ENCODE peak calls at places on chromosomes 11 and 22, in six cellular contexts. F is cardiac fibroblast; I is OCI-LY7; X is body of pancreas; D is tibial artery; Y is CD4-positive, alpha-beta T cell. T is an unnamed sample.

GRCh38 chr11:38019072-38019775 is 1421.2 kb upstream of the RAG2 start:
- DNase-seq in F (peak), I (no peak), X (no peak), D (no peak), Y (no peak), T (no peak)

GRCh38 chr22:37498289-37498909 is 12.2 kb upstream of the MFNG start:
- DNase-seq in F (no peak), I (peak), X (peak), D (no peak), Y (peak), T (peak)

GRCh38 chr22:42313204-42313603 is 42.8 kb upstream of the TCF20 start:
- DNase-seq in F (no peak), I (peak), X (no peak), D (no peak), Y (no peak), T (no peak)

GRCh38 chr11:99631618-99632017 is 610.9 kb downstream of the CNTN5 start:
- DNase-seq in F (no peak), I (no peak), X (no peak), D (no peak), Y (no peak), T (no peak)

GRCh38 chr11:16049611-16050010 is 306.7 kb downstream of the SOX6 start:
- DNase-seq in F (no peak), I (no peak), X (no peak), D (no peak), Y (no peak), T (no peak)

GRCh38 chr11:86068138-86068861 is 584 bp downstream of the PICALM start:
- DNase-seq in F (peak), I (peak), X (peak), D (peak), Y (peak), T (peak)

GRCh38 chr11:8339592-8340022 is 75.9 kb upstream of the LMO1 start:
- DNase-seq in F (no peak), I (no peak), X (no peak), D (no peak), Y (no peak), T (no peak)

GRCh38 chr11:65363770-65364169 is 9.2 kb downstream of the TIGD3 start:
- DNase-seq in F (no peak), I (no peak), X (no peak), D (no peak), Y (no peak), T (no peak)

GRCh38 chr11:66510271-66510989 is at the start of gene BBS1:
- DNase-seq in F (peak), I (peak), X (peak), D (peak), Y (peak), T (peak)

GRCh38 chr11:134468081-134468668 is 56.1 kb upstream of the B3GAT1 start:
- DNase-seq in F (no peak), I (no peak), X (no peak), D (no peak), Y (no peak), T (peak)

GRCh38 chr22:38097058-38097457 is 13.1 kb upstream of the SLC16A8 start:
- DNase-seq in F (no peak), I (no peak), X (no peak), D (no peak), Y (no peak), T (no peak)

GRCh38 chr11:32056445-32056844 is 34.4 kb upstream of the RCN1 start:
- DNase-seq in F (peak), I (no peak), X (no peak), D (no peak), Y (no peak), T (no peak)

GRCh38 chr11:45816614-45817013 is 11.7 kb downstream of the SLC35C1 start:
- DNase-seq in F (no peak), I (no peak), X (no peak), D (no peak), Y (peak), T (peak)

GRCh38 chr22:37501610-37502341 is 15.6 kb upstream of the MFNG start:
- DNase-seq in F (peak), I (no peak), X (peak), D (peak), Y (no peak), T (peak)

GRCh38 chr11:37788141-37788877 is 1190.3 kb upstream of the RAG2 start:
- DNase-seq in F (peak), I (no peak), X (no peak), D (no peak), Y (no peak), T (no peak)

GRCh38 chr11:91078221-91078620 is 855.4 kb upstream of the CHORDC1 start:
- DNase-seq in F (no peak), I (no peak), X (no peak), D (no peak), Y (no peak), T (no peak)

GRCh38 chr11:66317766-66318575 is 1.1 kb upstream of the CD248 start:
- DNase-seq in F (peak), I (peak), X (peak), D (peak), Y (peak), T (peak)

GRCh38 chr11:36114095-36114494 is 170.2 kb downstream of the LDLRAD3 start:
- DNase-seq in F (no peak), I (no peak), X (no peak), D (no peak), Y (no peak), T (no peak)

GRCh38 chr11:114080219-114080618 is 20.7 kb downstream of the ZBTB16 start:
- DNase-seq in F (peak), I (no peak), X (peak), D (no peak), Y (no peak), T (no peak)

GRCh38 chr22:50170453-50171318 is at the start of gene PANX2:
- DNase-seq in F (no peak), I (no peak), X (peak), D (no peak), Y (no peak), T (no peak)

GRCh38 chr11:128157423-128158298 is 429.7 kb downstream of the ETS1 start:
- DNase-seq in F (peak), I (peak), X (peak), D (peak), Y (no peak), T (peak)

GRCh38 chr22:25896592-25896991 is 154.6 kb downstream of the MYO18B start:
- DNase-seq in F (no peak), I (no peak), X (no peak), D (no peak), Y (no peak), T (no peak)
- TF ChIP-seq CTCF in F (no peak), I (no peak), X (no peak), D (no peak), Y (no peak), T (no peak)

GRCh38 chr11:81705283-81705682 is 1028.4 kb downstream of the FAM181B start:
- DNase-seq in F (no peak), I (no peak), X (no peak), D (no peak), Y (no peak), T (no peak)

DNA sequence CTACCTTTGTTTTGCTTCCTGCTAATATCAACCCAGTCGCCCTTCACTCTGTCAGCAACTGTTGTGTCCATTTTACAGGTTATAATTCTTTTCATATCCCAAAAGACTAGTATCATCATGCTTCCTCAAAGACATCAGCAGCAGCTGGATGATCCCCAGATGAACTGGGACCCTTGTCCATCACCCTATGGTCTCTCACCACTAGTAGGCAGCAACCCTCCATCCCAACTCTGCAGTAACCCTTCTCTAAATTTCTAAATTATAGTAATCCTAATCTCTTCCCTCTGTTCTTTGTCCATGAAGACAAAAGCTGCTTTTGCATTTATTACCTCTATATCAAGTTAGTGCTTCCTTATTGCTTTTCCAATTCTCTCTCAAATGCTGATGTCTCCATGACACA is 1025.8 kb downstream of the FAM181B start:
- DNase-seq in F (no peak), I (no peak), X (no peak), D (no peak), Y (no peak), T (no peak)
- TF ChIP-seq CTCF in F (peak), I (peak), X (no peak), D (no peak), Y (no peak), T (no peak)

GRCh38 chr11:69948256-69949141 is 129.3 kb upstream of the FGF3 start:
- DNase-seq in F (peak), I (no peak), X (no peak), D (no peak), Y (no peak), T (peak)
- TF ChIP-seq CTCF in F (no peak), I (no peak), X (no peak), D (no peak), Y (no peak), T (no peak)

GRCh38 chr11:59182457-59183151 is 10.7 kb downstream of the DTX4 start:
- DNase-seq in F (no peak), I (peak), X (peak), D (no peak), Y (no peak), T (peak)
- TF ChIP-seq CTCF in F (peak), I (peak), X (peak), D (no peak), Y (no peak), T (peak)

GRCh38 chr11:10902756-10903155 is 44.9 kb upstream of the ZBED5 start:
- DNase-seq in F (no peak), I (no peak), X (no peak), D (no peak), Y (no peak), T (no peak)

GRCh38 chr11:10909141-10909883 is 51.5 kb upstream of the ZBED5 start:
- DNase-seq in F (no peak), I (no peak), X (no peak), D (no peak), Y (no peak), T (no peak)

GRCh38 chr11:10908215-10908990 is 50.5 kb upstream of the ZBED5 start:
- DNase-seq in F (peak), I (no peak), X (peak), D (no peak), Y (no peak), T (no peak)

GRCh38 chr11:10902301-10902700 is 44.4 kb upstream of the ZBED5 start:
- DNase-seq in F (no peak), I (no peak), X (no peak), D (no peak), Y (no peak), T (no peak)

DNA sequence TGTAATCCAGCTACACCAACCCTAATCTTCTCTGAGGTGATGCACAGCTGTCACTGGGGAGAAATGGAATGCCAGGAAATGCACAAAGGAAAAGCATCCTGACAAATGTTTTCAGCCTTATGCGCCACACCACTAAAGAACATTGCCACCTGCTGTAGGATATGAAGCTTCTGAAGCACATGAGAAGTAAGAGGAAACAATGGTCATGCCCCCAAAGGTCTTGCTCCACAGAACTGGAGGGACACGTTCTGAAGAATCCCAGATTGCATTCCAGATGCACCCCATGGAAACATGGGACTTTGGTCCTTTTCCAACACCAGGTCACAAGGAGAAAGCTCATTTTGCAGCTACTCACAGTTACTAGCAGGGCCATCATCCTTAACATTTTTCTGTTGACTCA is 48.7 kb upstream of the ZBED5 start:
- DNase-seq in F (peak), I (no peak), X (no peak), D (no peak), Y (no peak), T (no peak)
- TF ChIP-seq CTCF in F (peak), I (no peak), X (no peak), D (no peak), Y (no peak), T (no peak)

T was measured in transverse colon.